ENCODE peak calls at places on chromosomes 6 and 20, in five cellular contexts. One of them, this sample, is unnamed.

GRCh38 chr6:11428895-11429294 is 108.7 kb upstream of the TMEM170B start:
- DNase-seq in iris pigment epithelial cell: peak
- DNase-seq in sciatic nerve: no peak
- DNase-seq in activated CD8-positive, alpha-beta memory T cell treated with anti-CD3 and anti-CD28 coated beads for 1 hour: no peak
- DNase-seq in RWPE1: no peak
- DNase-seq in this sample: no peak

GRCh38 chr6:30888472-30889137 is 4.3 kb downstream of the DDR1 start:
- DNase-seq in activated CD8-positive, alpha-beta memory T cell treated with anti-CD3 and anti-CD28 coated beads for 1 hour: no peak
- DNase-seq in iris pigment epithelial cell: peak
- DNase-seq in RWPE1: no peak
- DNase-seq in sciatic nerve: peak
- DNase-seq in this sample: no peak

GRCh38 chr6:84762220-84762940 is 2.0 kb downstream of the TBX18 start:
- DNase-seq in RWPE1: peak
- DNase-seq in activated CD8-positive, alpha-beta memory T cell treated with anti-CD3 and anti-CD28 coated beads for 1 hour: no peak
- DNase-seq in sciatic nerve: peak
- DNase-seq in iris pigment epithelial cell: peak
- DNase-seq in this sample: no peak

GRCh38 chr6:166775923-166776220 is 148.8 kb upstream of the RPS6KA2 start:
- DNase-seq in iris pigment epithelial cell: no peak
- DNase-seq in activated CD8-positive, alpha-beta memory T cell treated with anti-CD3 and anti-CD28 coated beads for 1 hour: no peak
- DNase-seq in RWPE1: no peak
- DNase-seq in sciatic nerve: no peak
- DNase-seq in this sample: no peak

GRCh38 chr6:124995645-124996325 is 33.5 kb downstream of the RNF217 start:
- DNase-seq in RWPE1: no peak
- DNase-seq in iris pigment epithelial cell: no peak
- DNase-seq in activated CD8-positive, alpha-beta memory T cell treated with anti-CD3 and anti-CD28 coated beads for 1 hour: no peak
- DNase-seq in sciatic nerve: no peak
- DNase-seq in this sample: no peak

GRCh38 chr6:168239374-168239773 is 80.2 kb downstream of the DACT2 start:
- DNase-seq in RWPE1: no peak
- DNase-seq in sciatic nerve: no peak
- DNase-seq in iris pigment epithelial cell: no peak
- DNase-seq in activated CD8-positive, alpha-beta memory T cell treated with anti-CD3 and anti-CD28 coated beads for 1 hour: no peak
- DNase-seq in this sample: no peak

GRCh38 chr6:112877134-112878100 is 530.3 kb downstream of the RFPL4B start:
- DNase-seq in RWPE1: peak
- DNase-seq in sciatic nerve: no peak
- DNase-seq in iris pigment epithelial cell: peak
- DNase-seq in activated CD8-positive, alpha-beta memory T cell treated with anti-CD3 and anti-CD28 coated beads for 1 hour: no peak
- DNase-seq in this sample: no peak

GRCh38 chr6:43628392-43629103 is 516 bp downstream of the GTPBP2 start:
- DNase-seq in activated CD8-positive, alpha-beta memory T cell treated with anti-CD3 and anti-CD28 coated beads for 1 hour: peak
- DNase-seq in sciatic nerve: peak
- DNase-seq in RWPE1: peak
- DNase-seq in iris pigment epithelial cell: peak
- DNase-seq in this sample: no peak

GRCh38 chr20:19577692-19578091 is 180.4 kb upstream of the RIN2 start:
- DNase-seq in RWPE1: no peak
- DNase-seq in sciatic nerve: no peak
- DNase-seq in iris pigment epithelial cell: no peak
- DNase-seq in activated CD8-positive, alpha-beta memory T cell treated with anti-CD3 and anti-CD28 coated beads for 1 hour: no peak
- DNase-seq in this sample: no peak

GRCh38 chr20:45229264-45230056 is 8.3 kb downstream of the SEMG2 start:
- DNase-seq in sciatic nerve: no peak
- DNase-seq in RWPE1: peak
- DNase-seq in activated CD8-positive, alpha-beta memory T cell treated with anti-CD3 and anti-CD28 coated beads for 1 hour: no peak
- DNase-seq in iris pigment epithelial cell: no peak
- DNase-seq in this sample: no peak

GRCh38 chr20:62620624-62621023 is 21.7 kb upstream of the SLCO4A1 start:
- DNase-seq in activated CD8-positive, alpha-beta memory T cell treated with anti-CD3 and anti-CD28 coated beads for 1 hour: no peak
- DNase-seq in iris pigment epithelial cell: no peak
- DNase-seq in sciatic nerve: no peak
- DNase-seq in RWPE1: no peak
- DNase-seq in this sample: no peak

GRCh38 chr20:5065489-5066383 is 54.0 kb downstream of the PCNA start:
- DNase-seq in RWPE1: peak
- DNase-seq in activated CD8-positive, alpha-beta memory T cell treated with anti-CD3 and anti-CD28 coated beads for 1 hour: no peak
- DNase-seq in iris pigment epithelial cell: peak
- DNase-seq in sciatic nerve: peak
- DNase-seq in this sample: peak

GRCh38 chr20:2871111-2871465 is 2.2 kb upstream of the PTPRA start:
- DNase-seq in RWPE1: no peak
- DNase-seq in sciatic nerve: no peak
- DNase-seq in iris pigment epithelial cell: peak
- DNase-seq in activated CD8-positive, alpha-beta memory T cell treated with anti-CD3 and anti-CD28 coated beads for 1 hour: no peak
- DNase-seq in this sample: no peak

GRCh38 chr6:9116026-9116425 is 680.7 kb upstream of the SLC35B3 start:
- DNase-seq in sciatic nerve: no peak
- DNase-seq in iris pigment epithelial cell: peak
- DNase-seq in activated CD8-positive, alpha-beta memory T cell treated with anti-CD3 and anti-CD28 coated beads for 1 hour: no peak
- DNase-seq in RWPE1: no peak
- DNase-seq in this sample: no peak